ENCODE peak calls at places on chromosomes 6 and 20, in four cellular contexts. One of them, this sample, is unnamed.

GRCh38 chr20:10090588-10091166 is 55.9 kb downstream of the ANKEF1 start:
- DNase-seq in right cardiac atrium: no peak
- DNase-seq in nucleus accumbens: no peak
- DNase-seq in amniotic epithelial cell: peak
- DNase-seq in this sample: peak

GRCh38 chr6:138798028-138798427 is 2.1 kb downstream of the ECT2L start:
- DNase-seq in right cardiac atrium: no peak
- DNase-seq in nucleus accumbens: no peak
- DNase-seq in amniotic epithelial cell: no peak
- DNase-seq in this sample: no peak

GRCh38 chr20:15818651-15819071 is 754.6 kb downstream of the KIF16B start:
- DNase-seq in right cardiac atrium: no peak
- DNase-seq in nucleus accumbens: no peak
- DNase-seq in amniotic epithelial cell: no peak
- DNase-seq in this sample: no peak

GRCh38 chr6:147546501-147547368 is 38.2 kb downstream of the SAMD5 start:
- DNase-seq in right cardiac atrium: no peak
- DNase-seq in nucleus accumbens: no peak
- DNase-seq in amniotic epithelial cell: no peak
- DNase-seq in this sample: no peak

GRCh38 chr20:9792674-9793073 is 46.2 kb downstream of the PAK5 start:
- DNase-seq in right cardiac atrium: no peak
- DNase-seq in nucleus accumbens: no peak
- DNase-seq in amniotic epithelial cell: no peak
- DNase-seq in this sample: no peak

GRCh38 chr6:4774715-4775590 is 1.3 kb upstream of the CDYL start:
- DNase-seq in right cardiac atrium: peak
- DNase-seq in nucleus accumbens: no peak
- DNase-seq in amniotic epithelial cell: no peak
- DNase-seq in this sample: no peak

GRCh38 chr6:169454204-169454871 is 200.7 kb upstream of the THBS2 start:
- DNase-seq in right cardiac atrium: no peak
- DNase-seq in nucleus accumbens: no peak
- DNase-seq in amniotic epithelial cell: peak
- DNase-seq in this sample: no peak

GRCh38 chr6:105402090-105402980 is 547 bp downstream of the PREP start:
- DNase-seq in right cardiac atrium: no peak
- DNase-seq in nucleus accumbens: no peak
- DNase-seq in amniotic epithelial cell: peak
- DNase-seq in this sample: no peak

GRCh38 chr6:48706310-48706709 is 595.3 kb upstream of the PTCHD4 start:
- DNase-seq in right cardiac atrium: no peak
- DNase-seq in nucleus accumbens: no peak
- DNase-seq in amniotic epithelial cell: no peak
- DNase-seq in this sample: no peak

GRCh38 chr6:155517282-155517681 is 61.6 kb upstream of the NOX3 start:
- DNase-seq in right cardiac atrium: no peak
- DNase-seq in nucleus accumbens: no peak
- DNase-seq in amniotic epithelial cell: no peak
- DNase-seq in this sample: no peak

GRCh38 chr6:77292564-77293546 is 170.4 kb downstream of the HTR1B start:
- DNase-seq in right cardiac atrium: no peak
- DNase-seq in nucleus accumbens: no peak
- DNase-seq in amniotic epithelial cell: peak
- DNase-seq in this sample: no peak

GRCh38 chr6:105364243-105364642 is 38.6 kb downstream of the PREP start:
- DNase-seq in right cardiac atrium: no peak
- DNase-seq in nucleus accumbens: no peak
- DNase-seq in amniotic epithelial cell: no peak
- DNase-seq in this sample: no peak

GRCh38 chr6:11224966-11225463 is 7.5 kb downstream of the NEDD9 start:
- DNase-seq in right cardiac atrium: no peak
- DNase-seq in nucleus accumbens: no peak
- DNase-seq in amniotic epithelial cell: no peak
- DNase-seq in this sample: no peak

GRCh38 chr6:100913400-100914276 is 32.5 kb upstream of the ASCC3 start:
- DNase-seq in right cardiac atrium: no peak
- DNase-seq in nucleus accumbens: no peak
- DNase-seq in amniotic epithelial cell: peak
- DNase-seq in this sample: no peak

GRCh38 chr20:31475032-31475431 is at the start of the genes DEFB124 and REM1:
- DNase-seq in right cardiac atrium: peak
- DNase-seq in nucleus accumbens: no peak
- DNase-seq in amniotic epithelial cell: no peak
- DNase-seq in this sample: no peak

GRCh38 chr6:132683543-132683942 is 24.6 kb upstream of the TAAR1 start:
- DNase-seq in right cardiac atrium: no peak
- DNase-seq in nucleus accumbens: no peak
- DNase-seq in amniotic epithelial cell: peak
- DNase-seq in this sample: no peak

GRCh38 chr6:13485923-13486557 is 1.4 kb downstream of the GFOD1 start:
- DNase-seq in right cardiac atrium: peak
- DNase-seq in nucleus accumbens: peak
- DNase-seq in amniotic epithelial cell: peak
- DNase-seq in this sample: peak